ENCODE peak calls at places on chromosomes 2 and 18, in six cellular contexts. V, T, C, H, Q and F are unnamed samples.

GRCh38 chr18:79644006-79644665 is 35.5 kb upstream of the CTDP1 start:
- DNase-seq in V (peak), T (peak), C (peak), H (peak), Q (peak), F (peak)

GRCh38 chr18:43277164-43277600 is at the start of gene SYT4:
- DNase-seq in V (no peak), T (no peak), C (no peak), H (peak), Q (no peak), F (peak)

GRCh38 chr2:180006236-180006635 is 861 bp downstream of the CWC22 start:
- DNase-seq in V (no peak), T (no peak), C (no peak), H (no peak), Q (no peak), F (no peak)

GRCh38 chr2:6231166-6231565 is 539.0 kb downstream of the SOX11 start:
- DNase-seq in V (no peak), T (no peak), C (no peak), H (no peak), Q (no peak), F (no peak)

GRCh38 chr2:239264838-239265651 is 135.8 kb downstream of the HDAC4 start:
- DNase-seq in V (peak), T (no peak), C (peak), H (no peak), Q (peak), F (no peak)

GRCh38 chr2:256094-256493 is 7.7 kb downstream of the SH3YL1 start:
- DNase-seq in V (no peak), T (no peak), C (no peak), H (no peak), Q (no peak), F (no peak)

GRCh38 chr2:229252996-229253395 is 18.1 kb downstream of the PID1 start:
- DNase-seq in V (no peak), T (no peak), C (no peak), H (no peak), Q (no peak), F (no peak)

GRCh38 chr2:8148260-8148880 is 533.5 kb upstream of the ID2 start:
- DNase-seq in V (no peak), T (no peak), C (no peak), H (no peak), Q (no peak), F (no peak)

GRCh38 chr2:35933031-35933430 is 422.5 kb upstream of the CRIM1 start:
- DNase-seq in V (no peak), T (no peak), C (no peak), H (no peak), Q (no peak), F (no peak)

GRCh38 chr2:98026292-98026691 is 30.5 kb upstream of the TMEM131 start:
- DNase-seq in V (no peak), T (no peak), C (no peak), H (peak), Q (no peak), F (no peak)

GRCh38 chr2:108377815-108378630 is at the start of gene SULT1C4:
- DNase-seq in V (no peak), T (no peak), C (no peak), H (peak), Q (no peak), F (peak)

GRCh38 chr2:160471950-160472349 is 21.7 kb downstream of the RBMS1 start:
- DNase-seq in V (no peak), T (no peak), C (no peak), H (no peak), Q (no peak), F (no peak)